ENCODE peak calls at places on chromosomes 6 and 20, in eight cellular contexts. U is right lobe of liver, V is MCF 10A, M is GM10248, D is lower leg skin, E is endothelial cell, L is GM12865, C is Peyer's patch. B is an unnamed sample.
A peak's percentile ranks its signal among the peaks of the same experiment; 100 is the strongest.

GRCh38 chr20:46835418-46835817 is 59.2 kb upstream of the EYA2 start:
- DNase-seq in U (no peak), V (no peak), M (no peak), D (no peak), E (no peak), L (no peak), C (no peak), B (no peak)

GRCh38 chr6:158517038-158517437 is 42.9 kb upstream of the TMEM181 start:
- DNase-seq in U (no peak), V (no peak), M (no peak), D (no peak), E (no peak), L (peak; percentile 21), C (no peak), B (no peak)

GRCh38 chr6:122323361-122323760 is 76.1 kb upstream of the HSF2 start:
- DNase-seq in U (no peak), V (no peak), M (no peak), D (no peak), E (no peak), L (no peak), C (no peak), B (no peak)

GRCh38 chr20:58650181-58650775 is 805 bp upstream of the STX16 start:
- DNase-seq in U (peak; percentile 67), V (no peak), M (peak; percentile 65), D (no peak), E (peak; percentile 41), L (peak; percentile 45), C (peak; percentile 56), B (peak; percentile 28)

GRCh38 chr6:101572627-101573026 is 179.1 kb downstream of the GRIK2 start:
- DNase-seq in U (no peak), V (no peak), M (no peak), D (no peak), E (no peak), L (no peak), C (no peak), B (no peak)

GRCh38 chr20:32333181-32333987 is 24.7 kb upstream of the ASXL1 start:
- DNase-seq in U (no peak), V (no peak), M (peak; percentile 57), D (peak; percentile 42), E (no peak), L (peak; percentile 88), C (no peak), B (no peak)

GRCh38 chr20:44494266-44494665 is 18.6 kb downstream of the TTPAL start:
- DNase-seq in U (no peak), V (peak; percentile 47), M (no peak), D (no peak), E (no peak), L (peak; percentile 40), C (no peak), B (no peak)

GRCh38 chr6:30759575-30760239 is 15.4 kb upstream of the IER3 start:
- DNase-seq in U (no peak), V (no peak), M (no peak), D (no peak), E (no peak), L (peak; percentile 42), C (no peak), B (peak; percentile 48)

GRCh38 chr6:10099648-10100047 is 315.2 kb downstream of the TFAP2A start:
- DNase-seq in U (no peak), V (no peak), M (no peak), D (no peak), E (no peak), L (no peak), C (no peak), B (no peak)

GRCh38 chr6:116547358-116547757 is 1.9 kb upstream of the TRAPPC3L start:
- DNase-seq in U (no peak), V (no peak), M (no peak), D (no peak), E (no peak), L (no peak), C (no peak), B (no peak)

GRCh38 chr6:20463396-20463795 is 61.7 kb downstream of the E2F3 start:
- DNase-seq in U (no peak), V (no peak), M (peak; percentile 27), D (no peak), E (no peak), L (peak; percentile 69), C (no peak), B (no peak)

GRCh38 chr6:94623586-94623985 is 953.7 kb upstream of the MANEA start:
- DNase-seq in U (no peak), V (no peak), M (no peak), D (no peak), E (no peak), L (no peak), C (no peak), B (no peak)

GRCh38 chr6:169189227-169189626 is 64.4 kb downstream of the THBS2 start:
- DNase-seq in U (no peak), V (no peak), M (no peak), D (peak; percentile 74), E (no peak), L (no peak), C (no peak), B (no peak)

GRCh38 chr6:132445201-132445951 is 44.1 kb upstream of the MOXD1 start:
- DNase-seq in U (no peak), V (peak; percentile 52), M (no peak), D (no peak), E (no peak), L (no peak), C (no peak), B (no peak)

GRCh38 chr6:167136376-167136775 is 13.5 kb downstream of the CCR6 start:
- DNase-seq in U (no peak), V (peak; percentile 10), M (no peak), D (no peak), E (no peak), L (no peak), C (no peak), B (no peak)

GRCh38 chr20:11453430-11453829 is 464.3 kb upstream of the BTBD3 start:
- DNase-seq in U (no peak), V (peak; percentile 72), M (no peak), D (no peak), E (no peak), L (no peak), C (no peak), B (no peak)

GRCh38 chr20:39103732-39104131 is 141.6 kb downstream of the DHX35 start:
- DNase-seq in U (no peak), V (no peak), M (no peak), D (no peak), E (no peak), L (no peak), C (no peak), B (no peak)
- TF ChIP-seq CTCF in U (no peak), V (no peak), M (no peak), D (no peak), E (no peak), L (no peak), C (no peak), B (no peak)

GRCh38 chr6:135193221-135193620 is 12.1 kb downstream of the MYB start:
- DNase-seq in U (no peak), V (no peak), M (no peak), D (no peak), E (no peak), L (no peak), C (no peak), B (no peak)

GRCh38 chr6:135195522-135195921 is 14.4 kb downstream of the MYB start:
- DNase-seq in U (no peak), V (no peak), M (no peak), D (no peak), E (no peak), L (no peak), C (no peak), B (no peak)

GRCh38 chr6:135192256-135193174 is 11.4 kb downstream of the MYB start:
- DNase-seq in U (no peak), V (no peak), M (no peak), D (no peak), E (no peak), L (no peak), C (no peak), B (no peak)

GRCh38 chr6:135195045-135195444 is 13.9 kb downstream of the MYB start:
- DNase-seq in U (no peak), V (no peak), M (no peak), D (no peak), E (no peak), L (no peak), C (no peak), B (no peak)

GRCh38 chr6:135196739-135197510 is 15.8 kb downstream of the MYB start:
- DNase-seq in U (no peak), V (no peak), M (peak; percentile 29), D (no peak), E (no peak), L (peak; percentile 14), C (no peak), B (no peak)
- TF ChIP-seq CTCF in U (no peak), V (no peak), M (no peak), D (no peak), E (no peak), L (no peak), C (no peak), B (no peak)

DNA sequence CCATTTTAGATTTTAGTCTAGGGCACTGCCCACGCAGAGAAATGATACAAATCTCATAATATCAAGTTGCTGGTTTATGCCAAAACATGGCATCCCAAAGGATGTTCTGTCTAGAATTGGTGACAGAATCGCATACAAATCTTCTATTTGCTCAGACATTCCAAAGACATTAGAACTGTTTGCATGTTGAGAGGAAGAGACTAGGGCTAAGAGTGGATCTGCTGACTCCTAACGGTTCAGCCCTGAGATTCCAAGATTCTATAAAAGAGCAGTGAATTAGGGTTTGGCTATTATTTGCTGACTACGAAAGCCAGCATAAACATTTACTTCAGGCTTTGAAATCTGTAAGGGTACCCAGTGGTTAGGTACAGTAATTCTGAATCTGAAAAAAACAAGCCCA is 3.6 kb downstream of the EPB41L2 start:
- DNase-seq in U (no peak), V (no peak), M (no peak), D (no peak), E (no peak), L (no peak), C (no peak), B (no peak)
- TF ChIP-seq CTCF in U (no peak), V (no peak), M (no peak), D (no peak), E (no peak), L (no peak), C (no peak), B (no peak)

GRCh38 chr6:136425793-136426192 is 124.4 kb downstream of the MAP7 start:
- DNase-seq in U (no peak), V (no peak), M (no peak), D (no peak), E (no peak), L (no peak), C (no peak), B (no peak)

GRCh38 chr6:136429681-136430080 is 120.5 kb downstream of the MAP7 start:
- DNase-seq in U (no peak), V (no peak), M (no peak), D (no peak), E (no peak), L (no peak), C (no peak), B (no peak)

GRCh38 chr6:136426627-136427377 is 123.4 kb downstream of the MAP7 start:
- DNase-seq in U (no peak), V (no peak), M (no peak), D (no peak), E (no peak), L (no peak), C (no peak), B (peak; percentile 48)

GRCh38 chr6:136427378-136427717 is 122.9 kb downstream of the MAP7 start:
- DNase-seq in U (no peak), V (no peak), M (no peak), D (no peak), E (no peak), L (no peak), C (no peak), B (no peak)

GRCh38 chr6:136429264-136429663 is 121.0 kb downstream of the MAP7 start:
- DNase-seq in U (no peak), V (no peak), M (no peak), D (no peak), E (no peak), L (no peak), C (no peak), B (no peak)
- TF ChIP-seq CTCF in U (no peak), V (no peak), M (no peak), D (no peak), E (no peak), L (no peak), C (no peak), B (no peak)

B was measured in body of pancreas.